ENCODE peak calls at places on chromosomes 11 and 22, in nine cellular contexts. S is endothelial cell of umbilical vein, D is astrocyte, G is heart left ventricle, Q is fibroblast of lung, I is adrenal gland, O is Peyer's patch, F is AG04450, X is right atrium auricular region. Z is an unnamed sample.

GRCh38 chr22:46159777-46160176 is 9.5 kb downstream of the PPARA start:
- DNase-seq in I (no peak), D (peak; percentile 58), X (no peak), F (no peak), Q (peak; percentile 68), S (no peak), G (no peak), O (peak; percentile 22), Z (no peak)

GRCh38 chr22:38966379-38966700 is 8.9 kb downstream of the APOBEC3A start:
- DNase-seq in F (no peak), Q (no peak), I (no peak), O (no peak), X (no peak), S (no peak), G (no peak), D (no peak), Z (no peak)

GRCh38 chr22:42635531-42635930 is 4.9 kb downstream of the ATP5MGL start:
- DNase-seq in X (peak; percentile 90), G (peak; percentile 92), Q (peak; percentile 93), F (no peak), D (peak; percentile 89), S (peak; percentile 87), I (peak; percentile 95), O (no peak), Z (no peak)

GRCh38 chr11:62013266-62014157 is 46.1 kb upstream of the FTH1 start:
- DNase-seq in F (no peak), D (no peak), Q (no peak), G (no peak), O (no peak), S (no peak), I (no peak), X (no peak), Z (no peak)

GRCh38 chr22:50739894-50740293 is 1.9 kb downstream of the ACR start:
- DNase-seq in G (no peak), D (no peak), X (peak; percentile 36), F (no peak), I (no peak), O (peak; percentile 23), S (no peak), Q (no peak), Z (no peak)

GRCh38 chr22:45564349-45565030 is 61.8 kb downstream of the FBLN1 start:
- DNase-seq in S (no peak), G (peak; percentile 74), Q (no peak), O (no peak), X (no peak), I (peak; percentile 14), D (no peak), F (no peak), Z (no peak)

GRCh38 chr11:115132829-115133228 is 371.4 kb downstream of the CADM1 start:
- DNase-seq in O (no peak), F (no peak), X (no peak), S (no peak), G (no peak), I (peak; percentile 38), D (no peak), Q (no peak), Z (no peak)

GRCh38 chr11:1837171-1838076 is 1.4 kb upstream of the TNNI2 start:
- DNase-seq in S (peak; percentile 19), O (peak; percentile 90), I (peak; percentile 75), Q (peak; percentile 28), F (no peak), D (no peak), G (peak; percentile 64), X (no peak), Z (peak; percentile 75)

GRCh38 chr11:96614846-96615245 is 225.0 kb downstream of the JRKL start:
- DNase-seq in Q (no peak), S (no peak), G (no peak), O (no peak), I (no peak), F (no peak), D (no peak), X (no peak), Z (no peak)

GRCh38 chr11:57815877-57816276 is 54.3 kb downstream of the CTNND1 start:
- DNase-seq in D (no peak), G (no peak), Q (no peak), X (no peak), F (no peak), S (no peak), I (no peak), O (no peak), Z (no peak)

GRCh38 chr11:617248-617911 is 1.6 kb upstream of the IRF7 start:
- DNase-seq in X (no peak), Q (no peak), D (no peak), I (no peak), F (no peak), S (no peak), O (no peak), G (no peak), Z (no peak)

GRCh38 chr11:125625225-125625593 is 246 bp downstream of the CHEK1 start:
- DNase-seq in D (no peak), S (no peak), G (no peak), F (no peak), I (no peak), X (peak; percentile 68), O (no peak), Q (no peak), Z (no peak)

GRCh38 chr11:10379871-10380568 is 75.0 kb upstream of the AMPD3 start:
- DNase-seq in I (no peak), D (no peak), F (no peak), Q (peak; percentile 60), O (no peak), S (no peak), G (no peak), X (no peak), Z (no peak)

GRCh38 chr11:77213029-77213579 is 85.1 kb downstream of the MYO7A start:
- DNase-seq in D (no peak), O (no peak), X (peak; percentile 21), I (no peak), F (no peak), Q (no peak), G (no peak), S (no peak), Z (no peak)

GRCh38 chr11:70076461-70076931 is 1.6 kb upstream of the ANO1 start:
- DNase-seq in Q (no peak), X (no peak), D (no peak), I (no peak), O (no peak), S (no peak), F (no peak), G (no peak), Z (no peak)

DNA sequence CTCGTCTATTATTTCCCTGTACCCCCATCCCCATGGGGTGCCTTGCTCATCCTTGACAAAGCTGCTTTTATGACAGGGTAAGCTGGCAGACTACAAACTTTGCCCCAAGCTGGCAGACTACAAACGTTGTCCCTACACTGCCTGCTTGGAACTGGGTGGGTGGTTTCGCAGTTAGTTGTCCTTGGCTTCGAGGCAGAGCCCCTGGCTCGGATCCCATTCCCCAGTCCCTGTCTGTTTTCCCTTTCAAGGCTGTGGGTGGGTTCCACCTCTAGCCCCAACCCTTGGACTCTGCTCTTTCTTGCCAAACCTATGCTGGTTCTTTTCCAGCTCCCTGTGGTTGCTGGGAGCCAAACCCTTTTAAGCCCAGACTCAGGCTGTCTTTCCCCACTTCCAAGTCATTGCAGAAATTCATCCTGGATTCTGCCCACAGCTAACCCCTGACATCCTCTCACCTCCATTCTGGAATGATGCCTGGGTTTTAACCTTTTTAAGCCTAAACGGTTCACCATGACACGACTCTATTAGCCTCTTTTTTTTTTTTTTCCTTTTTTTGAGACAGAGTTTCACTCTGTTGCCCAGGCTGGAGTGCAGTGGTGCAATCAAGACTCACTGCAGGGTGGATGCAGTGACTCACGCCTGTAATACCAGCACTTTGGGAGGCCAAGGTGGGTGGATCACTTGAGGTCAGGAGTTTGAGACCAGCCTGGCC is 9.2 kb upstream of the RBM14 start:
- DNase-seq in G (peak; percentile 70), S (no peak), Q (peak; percentile 78), O (peak; percentile 85), D (peak; percentile 69), I (peak; percentile 95), F (peak; percentile 15), X (peak; percentile 91), Z (no peak)
- H3K27ac ChIP-seq in G (peak overlapping the region; percentile 27), S (no peak overlapping the region), Q (peak overlapping the region; percentile 52), O (peak overlapping the region; percentile 67), D (no peak overlapping the region), I (peak overlapping the region; percentile 54), F (peak overlapping the region; percentile 81), X (peak overlapping the region; percentile 71), Z (no peak overlapping the region)

DNA sequence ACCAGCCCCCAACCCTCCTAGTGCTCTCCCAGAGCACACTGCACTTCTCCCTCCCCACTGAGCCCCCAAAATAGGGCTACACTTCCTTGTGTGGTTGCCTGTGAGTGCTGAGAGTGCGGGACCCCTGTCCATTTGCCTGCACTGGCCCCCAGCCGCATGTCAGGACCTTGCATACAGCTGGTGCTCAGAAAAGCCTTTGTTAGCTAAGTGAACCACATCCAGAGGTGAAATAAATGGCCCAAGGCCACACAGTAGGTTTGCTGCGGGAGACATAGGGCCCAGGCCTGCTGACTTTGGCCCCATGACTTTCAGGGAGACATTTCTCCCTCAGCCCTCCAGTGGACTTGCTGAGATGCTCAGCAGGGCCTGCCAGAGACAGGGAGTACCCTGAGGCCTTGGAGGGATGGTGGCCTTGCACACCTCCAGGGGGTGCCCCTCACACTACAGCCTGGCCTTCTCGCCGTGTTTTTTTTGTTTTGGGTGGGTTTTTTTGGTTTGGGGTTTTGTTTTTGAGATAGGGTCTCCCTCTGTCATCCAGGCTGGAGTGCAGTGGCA is 10.2 kb downstream of the SSTR3 start:
- DNase-seq in I (no peak), X (no peak), Q (no peak), F (no peak), S (no peak), D (no peak), O (no peak), G (no peak), Z (no peak)
- TF ChIP-seq CTCF in I (no peak), X (no peak), Q (no peak), F (no peak), S (no peak), D (no peak), O (no peak), G (no peak), Z (no peak)

DNA sequence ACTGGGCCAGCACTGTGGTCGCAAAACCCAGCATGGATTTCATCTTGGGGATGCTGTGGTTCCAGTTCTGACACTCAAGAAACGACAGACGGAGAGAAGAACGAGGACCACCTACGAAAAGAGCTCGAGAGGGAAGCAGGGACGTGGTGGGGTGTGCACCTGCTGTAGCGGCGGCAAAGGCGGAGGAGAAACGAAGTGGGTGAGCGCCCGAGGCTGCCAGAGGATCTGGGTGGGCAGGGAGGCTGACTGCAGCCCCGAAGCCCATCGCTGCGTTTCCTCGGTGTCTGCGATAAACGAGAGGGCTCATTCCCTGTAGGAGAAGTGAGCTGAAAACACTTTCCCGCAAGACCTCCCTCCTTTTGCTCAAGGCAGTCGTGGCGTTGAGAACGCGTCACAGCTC is 246.1 kb downstream of the OR4C45 start:
- DNase-seq in X (no peak), F (no peak), Q (no peak), D (no peak), I (no peak), S (no peak), O (no peak), G (no peak), Z (no peak)
- H3K9me3 ChIP-seq in X (no peaks in the 10 kb centered on the region), F (peaks cover 27% of the 10 kb centered on the region), Q (no peaks in the 10 kb centered on the region), D (peaks cover 8% of the 10 kb centered on the region), I (no peaks in the 10 kb centered on the region), S (peaks cover 2% of the 10 kb centered on the region), O (no peaks in the 10 kb centered on the region), G (no peaks in the 10 kb centered on the region), Z (no peaks in the 10 kb centered on the region)

DNA sequence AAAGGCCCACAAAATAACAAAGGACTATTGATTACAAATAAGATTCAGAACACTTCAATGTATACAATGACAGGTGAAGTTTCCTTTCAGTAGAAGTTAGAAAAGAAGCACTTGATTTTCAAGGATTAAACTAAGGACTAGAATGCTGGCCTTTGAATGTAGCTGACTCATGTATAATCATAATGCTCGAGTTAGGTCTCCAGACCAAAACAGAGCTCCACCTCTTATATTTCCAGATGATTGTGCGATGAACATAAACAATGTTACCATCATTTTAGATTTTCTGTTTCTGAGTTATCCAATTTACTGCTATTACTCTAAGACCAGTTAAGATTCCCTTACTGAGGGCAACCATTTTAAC is 40.4 kb upstream of the RAPSN start:
- DNase-seq in D (peak; percentile 37), S (no peak), O (no peak), F (peak; percentile 39), X (no peak), Q (peak; percentile 42), G (no peak), I (no peak), Z (no peak)
- H3K27ac ChIP-seq in D (no peak overlapping the region), S (no peak overlapping the region), O (no peak overlapping the region), F (no peak overlapping the region), X (no peak overlapping the region), Q (no peak overlapping the region), G (no peak overlapping the region), I (no peak overlapping the region), Z (no peak overlapping the region)

Z was measured in CD4-positive, alpha-beta T cell.